ENCODE peak calls at places on chromosomes 13 and 19, in five cellular contexts. K is naive thymus-derived CD8-positive, alpha-beta T cell; I is activated CD4-positive, CD25-positive, alpha-beta regulatory T cell; V is DMS 273 treated with DMSO at 0.1 percent for 48 hours; X is D341Med. S is an unnamed sample.
A peak's percentile ranks its signal among the peaks of the same experiment; 100 is the strongest.

GRCh38 chr13:24747248-24748151 is 16.5 kb upstream of the RNF17 start:
- DNase-seq in K (no peak), I (no peak), V (no peak), X (peak; percentile 50), S (no peak)

GRCh38 chr19:869245-870177 is 10.0 kb downstream of the CFD start:
- DNase-seq in K (no peak), I (no peak), V (no peak), X (no peak), S (no peak)

GRCh38 chr19:38062959-38063786 is 156.2 kb downstream of the SIPA1L3 start:
- DNase-seq in K (no peak), I (no peak), V (peak; percentile 96), X (peak; percentile 81), S (peak; percentile 25)

GRCh38 chr19:1522838-1523237 is 1.0 kb upstream of the PLK5 start:
- DNase-seq in K (no peak), I (no peak), V (no peak), X (no peak), S (no peak)

GRCh38 chr13:21639604-21640003 is 31.3 kb upstream of the FGF9 start:
- DNase-seq in K (no peak), I (no peak), V (no peak), X (no peak), S (no peak)

GRCh38 chr19:48254529-48254970 is 1.2 kb downstream of the CARD8 start:
- DNase-seq in K (no peak), I (no peak), V (no peak), X (no peak), S (no peak)

GRCh38 chr19:34998777-34999497 is 1.2 kb upstream of the GRAMD1A start:
- DNase-seq in K (no peak), I (no peak), V (no peak), X (peak; percentile 31), S (no peak)

GRCh38 chr13:42474954-42475353 is 99.0 kb upstream of the TNFSF11 start:
- DNase-seq in K (no peak), I (no peak), V (no peak), X (no peak), S (no peak)

GRCh38 chr13:51607165-51607564 is 22.9 kb downstream of the WDFY2 start:
- DNase-seq in K (no peak), I (no peak), V (no peak), X (no peak), S (no peak)

GRCh38 chr19:1132625-1133383 is 29.0 kb downstream of the GPX4 start:
- DNase-seq in K (peak; percentile 37), I (no peak), V (no peak), X (no peak), S (no peak)

GRCh38 chr19:55088543-55089265 is 13.0 kb downstream of the EPS8L1 start:
- DNase-seq in K (peak; percentile 72), I (peak; percentile 59), V (no peak), X (peak; percentile 89), S (peak; percentile 68)

GRCh38 chr19:11843741-11844140 is 4.8 kb upstream of the ZNF439 start:
- DNase-seq in K (no peak), I (no peak), V (no peak), X (no peak), S (no peak)

GRCh38 chr13:113955691-113956090 is 18.2 kb downstream of the C13orf46 start:
- DNase-seq in K (no peak), I (no peak), V (no peak), X (no peak), S (no peak)

GRCh38 chr19:5690125-5690954 is at the start of gene RPL36:
- DNase-seq in K (peak; percentile 99), I (peak; percentile 96), V (peak; percentile 80), X (peak; percentile 93), S (peak; percentile 99)